ENCODE peak calls at places on chromosome 17, in five cellular contexts. R, T, Q, E and V are unnamed samples.

GRCh38 chr17:19676901-19677300 is 28.4 kb downstream of the ALDH3A2 start:
- DNase-seq in Q (no peak), R (no peak), T (no peak), E (no peak), V (no peak)

GRCh38 chr17:60631119-60631518 is 31.1 kb downstream of the PPM1D start:
- DNase-seq in E (no peak), Q (no peak), R (no peak), T (no peak), V (no peak)

GRCh38 chr17:81396722-81397313 is 1.6 kb downstream of the BAHCC1 start:
- DNase-seq in E (peak), R (no peak), T (peak), Q (no peak), V (peak)

GRCh38 chr17:47855737-47856136 is 4.8 kb upstream of the SP6 start:
- DNase-seq in E (peak), T (no peak), R (no peak), Q (no peak), V (no peak)

GRCh38 chr17:4802228-4802627 is at the start of gene C17orf114:
- DNase-seq in R (no peak), Q (no peak), T (no peak), E (no peak), V (no peak)

GRCh38 chr17:31518478-31518877 is 127.0 kb downstream of the RAB11FIP4 start:
- DNase-seq in R (no peak), E (no peak), Q (no peak), T (no peak), V (no peak)

GRCh38 chr17:40360091-40360490 is 4.4 kb downstream of the GJD3 start:
- DNase-seq in E (no peak), Q (no peak), R (no peak), T (no peak), V (no peak)

GRCh38 chr17:75814900-75815373 is 29.3 kb downstream of the UNC13D start:
- DNase-seq in Q (no peak), E (peak), R (peak), T (no peak), V (no peak)

GRCh38 chr17:82396601-82397435 is 21.3 kb upstream of the HEXD start:
- DNase-seq in Q (no peak), T (no peak), R (peak), E (no peak), V (no peak)

GRCh38 chr17:7915611-7916382 is at the start of gene RNF227:
- DNase-seq in R (peak), E (peak), Q (peak), T (peak), V (peak)

GRCh38 chr17:29648005-29648404 is 25.3 kb upstream of the CORO6 start:
- DNase-seq in E (no peak), Q (no peak), T (no peak), R (no peak), V (no peak)

GRCh38 chr17:27593232-27593856 is 37.6 kb upstream of the LGALS9 start:
- DNase-seq in Q (no peak), T (no peak), R (no peak), E (no peak), V (no peak)

GRCh38 chr17:70767102-70767701 is 597.9 kb downstream of the KCNJ2 start:
- DNase-seq in R (peak), Q (no peak), E (peak), T (peak), V (no peak)

GRCh38 chr17:1561420-1562177 is 993 bp downstream of the PITPNA start:
- DNase-seq in R (no peak), Q (peak), E (peak), T (peak), V (no peak)

GRCh38 chr17:27805520-27806146 is 5.3 kb upstream of the NOS2 start:
- DNase-seq in T (peak), R (peak), E (peak), Q (peak), V (peak)

GRCh38 chr17:82838386-82839063 is 1.3 kb downstream of the ZNF750 start:
- DNase-seq in R (no peak), E (peak), T (no peak), Q (no peak), V (no peak)

GRCh38 chr17:557371-557770 is 157.3 kb downstream of the VPS53 start:
- DNase-seq in T (no peak), R (no peak), Q (no peak), E (peak), V (no peak)

GRCh38 chr17:43356999-43357398 is 41.8 kb upstream of the ARL4D start:
- DNase-seq in E (peak), Q (no peak), T (peak), R (peak), V (no peak)

GRCh38 chr17:178292-179065 is 3.0 kb downstream of the DOC2B start:
- DNase-seq in R (no peak), T (no peak), E (no peak), Q (no peak), V (no peak)

GRCh38 chr17:15955793-15956541 is 11.0 kb downstream of the ADORA2B start:
- DNase-seq in E (no peak), Q (no peak), R (no peak), T (no peak), V (no peak)

GRCh38 chr17:4110152-4110551 is 32.7 kb downstream of the ZZEF1 start:
- DNase-seq in R (peak), T (peak), E (peak), Q (no peak), V (no peak)

GRCh38 chr17:5522476-5522875 is 36.1 kb downstream of the MIS12 start:
- DNase-seq in R (no peak), Q (no peak), E (no peak), T (no peak), V (no peak)

GRCh38 chr17:40500190-40500589 is 1.2 kb downstream of the TNS4 start:
- DNase-seq in T (no peak), E (no peak), Q (no peak), R (no peak), V (no peak)

GRCh38 chr17:57783338-57783742 is 38.2 kb upstream of the CCDC182 start:
- DNase-seq in T (peak), E (peak), R (no peak), Q (peak), V (peak)

GRCh38 chr17:57523926-57524634 is 221.0 kb downstream of the CCDC182 start:
- DNase-seq in Q (no peak), E (no peak), R (no peak), T (peak), V (no peak)

GRCh38 chr17:34173221-34173620 is 81.9 kb upstream of the CCL2 start:
- DNase-seq in Q (no peak), T (no peak), R (no peak), E (no peak), V (no peak)

GRCh38 chr17:33390479-33391027 is 97.5 kb upstream of the ASIC2 start:
- DNase-seq in E (no peak), T (no peak), R (no peak), Q (no peak), V (no peak)

GRCh38 chr17:40355123-40355803 is 9.3 kb downstream of the GJD3 start:
- DNase-seq in R (no peak), E (peak), Q (peak), T (peak), V (peak)

GRCh38 chr17:38725066-38725465 is 5.1 kb upstream of the CISD3 start:
- DNase-seq in R (no peak), E (no peak), Q (no peak), T (no peak), V (no peak)

GRCh38 chr17:81821147-81821546 is 11.9 kb downstream of the MCRIP1 start:
- DNase-seq in E (no peak), R (no peak), T (no peak), Q (no peak), V (no peak)

GRCh38 chr17:72539981-72540897 is 419.4 kb downstream of the SOX9 start:
- DNase-seq in E (peak), R (no peak), Q (peak), T (peak), V (peak)

GRCh38 chr17:81666092-81666341 is 388 bp downstream of the OXLD1 start:
- DNase-seq in Q (peak), E (peak), R (no peak), T (no peak), V (no peak)

GRCh38 chr17:49224198-49224996 is 6.2 kb downstream of the PHOSPHO1 start:
- DNase-seq in Q (peak), T (no peak), R (no peak), E (peak), V (no peak)

GRCh38 chr17:67571478-67571877 is 146.3 kb upstream of the NOL11 start:
- DNase-seq in T (no peak), Q (no peak), E (no peak), R (no peak), V (no peak)

GRCh38 chr17:78653382-78653781 is 76.2 kb upstream of the DNAH17 start:
- DNase-seq in E (peak), R (peak), T (no peak), Q (no peak), V (no peak)

GRCh38 chr17:59963738-59964454 is 644 bp downstream of the RNFT1 start:
- DNase-seq in Q (peak), R (peak), E (peak), T (peak), V (peak)

GRCh38 chr17:29788045-29788444 is 142.0 kb downstream of the SSH2 start:
- DNase-seq in Q (no peak), R (no peak), E (no peak), T (no peak), V (no peak)

GRCh38 chr17:18951941-18952842 is at the start of gene SLC5A10:
- DNase-seq in R (no peak), E (peak), T (peak), Q (no peak), V (no peak)